ENCODE peak calls at places on chromosomes 13 and 19, in five cellular contexts. One of them, this sample, is unnamed.

GRCh38 chr13:37681295-37682032 is 82.9 kb upstream of the POSTN start:
- DNase-seq in IMR-90: peak; percentile 94
- DNase-seq in naive thymus-derived CD4-positive, alpha-beta T cell: no peak
- DNase-seq in HL-60: no peak
- DNase-seq in dorsolateral prefrontal cortex: no peak
- DNase-seq in this sample: no peak

GRCh38 chr13:36606060-36606459 is 67.8 kb upstream of the SERTM1 start:
- DNase-seq in IMR-90: no peak
- DNase-seq in naive thymus-derived CD4-positive, alpha-beta T cell: no peak
- DNase-seq in HL-60: no peak
- DNase-seq in dorsolateral prefrontal cortex: no peak
- DNase-seq in this sample: no peak

GRCh38 chr19:46299004-46299509 is 2.2 kb downstream of the HIF3A start:
- DNase-seq in IMR-90: peak; percentile 50
- DNase-seq in naive thymus-derived CD4-positive, alpha-beta T cell: no peak
- DNase-seq in HL-60: peak; percentile 70
- DNase-seq in dorsolateral prefrontal cortex: peak; percentile 89
- DNase-seq in this sample: peak; percentile 90

GRCh38 chr19:46603752-46604241 is 2.7 kb downstream of the CALM3 start:
- DNase-seq in IMR-90: no peak
- DNase-seq in naive thymus-derived CD4-positive, alpha-beta T cell: no peak
- DNase-seq in HL-60: no peak
- DNase-seq in dorsolateral prefrontal cortex: no peak
- DNase-seq in this sample: no peak

GRCh38 chr13:75440100-75440499 is 41.9 kb downstream of the TBC1D4 start:
- DNase-seq in IMR-90: no peak
- DNase-seq in naive thymus-derived CD4-positive, alpha-beta T cell: no peak
- DNase-seq in HL-60: no peak
- DNase-seq in dorsolateral prefrontal cortex: no peak
- DNase-seq in this sample: no peak

GRCh38 chr19:3057275-3057714 is 5.0 kb downstream of the TLE5 start:
- DNase-seq in IMR-90: no peak
- DNase-seq in naive thymus-derived CD4-positive, alpha-beta T cell: no peak
- DNase-seq in HL-60: no peak
- DNase-seq in dorsolateral prefrontal cortex: peak; percentile 55
- DNase-seq in this sample: peak; percentile 53

GRCh38 chr13:76783798-76784197 is 102.4 kb downstream of the KCTD12 start:
- DNase-seq in IMR-90: no peak
- DNase-seq in naive thymus-derived CD4-positive, alpha-beta T cell: no peak
- DNase-seq in HL-60: no peak
- DNase-seq in dorsolateral prefrontal cortex: no peak
- DNase-seq in this sample: no peak

GRCh38 chr13:112506046-112506445 is 81.9 kb downstream of the TUBGCP3 start:
- DNase-seq in IMR-90: no peak
- DNase-seq in naive thymus-derived CD4-positive, alpha-beta T cell: no peak
- DNase-seq in HL-60: no peak
- DNase-seq in dorsolateral prefrontal cortex: no peak
- DNase-seq in this sample: no peak

GRCh38 chr13:77417897-77418296 is 91.0 kb upstream of the MYCBP2 start:
- DNase-seq in IMR-90: no peak
- DNase-seq in naive thymus-derived CD4-positive, alpha-beta T cell: no peak
- DNase-seq in HL-60: no peak
- DNase-seq in dorsolateral prefrontal cortex: no peak
- DNase-seq in this sample: no peak

GRCh38 chr19:30136591-30136990 is 194.6 kb downstream of the URI1 start:
- DNase-seq in IMR-90: no peak
- DNase-seq in naive thymus-derived CD4-positive, alpha-beta T cell: no peak
- DNase-seq in HL-60: no peak
- DNase-seq in dorsolateral prefrontal cortex: no peak
- DNase-seq in this sample: no peak

GRCh38 chr19:1469936-1470863 is 8.8 kb downstream of the C19orf25 start:
- DNase-seq in IMR-90: no peak
- DNase-seq in naive thymus-derived CD4-positive, alpha-beta T cell: peak; percentile 67
- DNase-seq in HL-60: no peak
- DNase-seq in dorsolateral prefrontal cortex: peak; percentile 45
- DNase-seq in this sample: no peak

GRCh38 chr13:114313061-114313860 is 1.0 kb upstream of the CHAMP1 start:
- DNase-seq in IMR-90: peak; percentile 51
- DNase-seq in naive thymus-derived CD4-positive, alpha-beta T cell: no peak
- DNase-seq in HL-60: no peak
- DNase-seq in dorsolateral prefrontal cortex: no peak
- DNase-seq in this sample: no peak

GRCh38 chr19:33400856-33401682 is 27.6 kb downstream of the CEBPG start:
- DNase-seq in IMR-90: no peak
- DNase-seq in naive thymus-derived CD4-positive, alpha-beta T cell: no peak
- DNase-seq in HL-60: no peak
- DNase-seq in dorsolateral prefrontal cortex: no peak
- DNase-seq in this sample: no peak

GRCh38 chr19:11168568-11168967 is 13.0 kb upstream of the SPC24 start:
- DNase-seq in IMR-90: peak; percentile 97
- DNase-seq in naive thymus-derived CD4-positive, alpha-beta T cell: no peak
- DNase-seq in HL-60: no peak
- DNase-seq in dorsolateral prefrontal cortex: no peak
- DNase-seq in this sample: no peak

GRCh38 chr19:49987159-49987698 is 26.3 kb upstream of the SIGLEC11 start:
- DNase-seq in IMR-90: peak; percentile 90
- DNase-seq in naive thymus-derived CD4-positive, alpha-beta T cell: peak; percentile 76
- DNase-seq in HL-60: peak; percentile 94
- DNase-seq in dorsolateral prefrontal cortex: peak; percentile 68
- DNase-seq in this sample: peak; percentile 44

GRCh38 chr13:79457948-79458347 is 23.0 kb upstream of the NDFIP2 start:
- DNase-seq in IMR-90: peak; percentile 91
- DNase-seq in naive thymus-derived CD4-positive, alpha-beta T cell: no peak
- DNase-seq in HL-60: no peak
- DNase-seq in dorsolateral prefrontal cortex: no peak
- DNase-seq in this sample: no peak

GRCh38 chr13:92429231-92429630 is 797.4 kb upstream of the GPC6 start:
- DNase-seq in IMR-90: no peak
- DNase-seq in naive thymus-derived CD4-positive, alpha-beta T cell: no peak
- DNase-seq in HL-60: no peak
- DNase-seq in dorsolateral prefrontal cortex: no peak
- DNase-seq in this sample: no peak

GRCh38 chr13:30373727-30374126 is 48.6 kb upstream of the UBE2L5 start:
- DNase-seq in IMR-90: no peak
- DNase-seq in naive thymus-derived CD4-positive, alpha-beta T cell: no peak
- DNase-seq in HL-60: peak; percentile 54
- DNase-seq in dorsolateral prefrontal cortex: no peak
- DNase-seq in this sample: no peak

GRCh38 chr19:14475251-14476073 is at the start of gene PTGER1:
- DNase-seq in IMR-90: peak; percentile 35
- DNase-seq in naive thymus-derived CD4-positive, alpha-beta T cell: no peak
- DNase-seq in HL-60: no peak
- DNase-seq in dorsolateral prefrontal cortex: no peak
- DNase-seq in this sample: no peak

GRCh38 chr19:8526345-8527062 is 12.5 kb upstream of the ZNF414 start:
- DNase-seq in IMR-90: peak; percentile 88
- DNase-seq in naive thymus-derived CD4-positive, alpha-beta T cell: no peak
- DNase-seq in HL-60: no peak
- DNase-seq in dorsolateral prefrontal cortex: peak; percentile 86
- DNase-seq in this sample: peak; percentile 61

GRCh38 chr13:66659291-66660012 is 570.7 kb downstream of the PCDH9 start:
- DNase-seq in IMR-90: no peak
- DNase-seq in naive thymus-derived CD4-positive, alpha-beta T cell: no peak
- DNase-seq in HL-60: no peak
- DNase-seq in dorsolateral prefrontal cortex: no peak
- DNase-seq in this sample: no peak

GRCh38 chr13:49932066-49932465 is 4.1 kb downstream of the SPRYD7 start:
- DNase-seq in IMR-90: no peak
- DNase-seq in naive thymus-derived CD4-positive, alpha-beta T cell: no peak
- DNase-seq in HL-60: no peak
- DNase-seq in dorsolateral prefrontal cortex: no peak
- DNase-seq in this sample: no peak

DNA sequence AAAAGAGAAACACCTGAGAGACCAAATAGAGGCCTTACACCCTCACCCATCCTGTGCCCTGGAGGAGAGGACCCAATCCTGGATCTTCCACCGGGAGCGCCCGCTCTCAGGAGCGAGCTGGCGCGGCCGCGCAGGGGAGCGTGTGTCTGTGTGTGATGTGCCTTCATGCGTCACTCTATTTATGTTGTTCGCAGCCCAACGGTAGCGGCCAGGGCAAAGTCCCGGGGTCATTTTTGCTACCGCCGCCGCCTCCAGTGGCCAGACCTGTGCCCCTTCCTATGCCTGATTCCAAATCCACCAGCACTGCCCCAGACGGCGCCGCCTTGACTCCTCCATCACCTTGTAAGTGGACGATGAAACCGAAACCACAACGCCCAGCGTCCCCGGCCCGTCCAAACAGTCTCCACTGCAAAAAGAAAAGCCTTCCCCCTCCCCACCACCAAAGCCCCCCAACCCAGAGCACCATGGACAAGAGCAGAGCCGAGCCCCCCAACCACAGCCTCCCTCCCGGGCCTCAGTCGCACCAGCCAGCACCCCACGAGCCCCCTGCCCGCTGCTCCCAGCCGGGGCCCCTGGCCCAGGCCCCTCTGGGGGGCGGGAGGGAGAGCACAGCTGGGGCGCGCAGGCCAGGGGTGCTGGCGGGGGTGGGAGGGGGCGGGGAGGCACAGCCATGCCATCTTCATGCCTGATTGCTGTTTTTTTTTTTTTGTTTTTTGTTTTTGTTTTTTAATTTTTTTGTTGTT is 14.7 kb downstream of the LYL1 start:
- DNase-seq in IMR-90: no peak
- DNase-seq in naive thymus-derived CD4-positive, alpha-beta T cell: no peak
- DNase-seq in HL-60: no peak
- DNase-seq in dorsolateral prefrontal cortex: no peak
- DNase-seq in this sample: no peak
- H3K27ac ChIP-seq in IMR-90: no peak overlapping the region
- H3K27ac ChIP-seq in naive thymus-derived CD4-positive, alpha-beta T cell: no peak overlapping the region
- H3K27ac ChIP-seq in HL-60: no peak overlapping the region
- H3K27ac ChIP-seq in dorsolateral prefrontal cortex: peak overlapping the region; percentile 55
- H3K27ac ChIP-seq in this sample: no peak overlapping the region

GRCh38 chr13:27967203-27967735 is 1.8 kb downstream of the CDX2 start:
- DNase-seq in IMR-90: no peak
- DNase-seq in naive thymus-derived CD4-positive, alpha-beta T cell: no peak
- DNase-seq in HL-60: peak; percentile 56
- DNase-seq in dorsolateral prefrontal cortex: no peak
- DNase-seq in this sample: no peak
- H3K27ac ChIP-seq in IMR-90: no peak overlapping the region
- H3K27ac ChIP-seq in naive thymus-derived CD4-positive, alpha-beta T cell: no peak overlapping the region
- H3K27ac ChIP-seq in HL-60: no peak overlapping the region
- H3K27ac ChIP-seq in dorsolateral prefrontal cortex: no peak overlapping the region
- H3K27ac ChIP-seq in this sample: no peak overlapping the region

DNA sequence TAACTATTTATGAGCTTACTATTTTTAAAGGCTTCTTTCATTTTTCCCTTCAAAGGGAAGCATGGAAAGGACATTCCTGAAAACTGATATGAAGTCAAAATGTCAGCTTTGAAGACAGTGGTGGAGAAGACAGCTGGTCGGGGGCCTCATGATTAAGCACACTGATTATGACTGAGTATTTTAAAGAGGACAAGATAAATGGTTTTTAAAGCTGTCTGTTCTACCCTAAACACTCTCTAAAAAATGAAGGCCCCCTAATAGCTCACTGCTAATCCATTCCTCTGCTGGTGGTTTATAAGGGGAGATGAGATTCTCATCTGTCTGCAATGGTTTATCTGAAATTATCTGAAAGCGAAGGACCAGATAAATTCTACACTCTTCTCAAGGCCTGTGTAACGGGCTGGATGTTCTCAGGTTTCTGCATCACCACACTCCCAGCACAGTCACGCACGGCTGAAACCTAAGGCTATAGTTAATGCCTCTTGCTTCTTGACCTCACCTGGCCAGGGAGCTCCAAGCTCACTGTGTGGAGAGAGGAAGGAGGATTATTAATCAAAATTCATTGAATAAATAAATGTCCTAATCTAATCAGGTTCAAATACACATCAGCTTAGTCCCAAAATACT is 86.9 kb upstream of the DOCK9 start:
- DNase-seq in IMR-90: no peak
- DNase-seq in naive thymus-derived CD4-positive, alpha-beta T cell: no peak
- DNase-seq in HL-60: no peak
- DNase-seq in dorsolateral prefrontal cortex: no peak
- DNase-seq in this sample: no peak
- H3K27ac ChIP-seq in IMR-90: no peak overlapping the region
- H3K27ac ChIP-seq in naive thymus-derived CD4-positive, alpha-beta T cell: no peak overlapping the region
- H3K27ac ChIP-seq in HL-60: no peak overlapping the region
- H3K27ac ChIP-seq in dorsolateral prefrontal cortex: no peak overlapping the region
- H3K27ac ChIP-seq in this sample: no peak overlapping the region

DNA sequence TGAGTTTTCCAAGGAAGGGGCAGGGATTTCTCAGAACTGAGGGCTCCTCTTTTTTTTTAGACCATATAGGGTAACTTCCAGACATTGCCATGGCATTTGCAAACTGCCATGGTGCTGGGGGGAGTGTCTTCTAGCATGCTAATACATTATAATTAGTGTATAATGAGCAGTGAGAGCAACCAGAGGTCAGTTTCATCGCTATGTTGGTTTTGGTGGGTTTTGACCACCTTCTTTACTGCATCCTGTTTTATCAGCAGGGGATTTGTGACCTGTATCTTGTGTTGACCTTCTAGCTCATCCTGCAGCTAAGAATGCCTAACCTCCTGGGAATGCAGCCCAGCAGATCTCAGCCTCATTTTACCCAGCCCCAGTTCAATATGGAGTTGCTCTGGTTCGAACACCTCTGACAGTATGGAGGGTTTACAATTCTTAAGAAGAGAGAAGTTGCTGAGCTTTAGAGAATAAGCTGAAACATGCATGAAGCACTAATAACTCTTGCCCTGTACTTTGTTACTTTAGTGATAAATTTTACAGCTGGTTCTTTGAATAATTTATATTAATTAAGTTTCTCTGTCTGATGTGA is 31.6 kb downstream of the CEACAM1 start:
- DNase-seq in IMR-90: no peak
- DNase-seq in naive thymus-derived CD4-positive, alpha-beta T cell: no peak
- DNase-seq in HL-60: no peak
- DNase-seq in dorsolateral prefrontal cortex: no peak
- DNase-seq in this sample: no peak
- H3K27ac ChIP-seq in IMR-90: no peak overlapping the region
- H3K27ac ChIP-seq in naive thymus-derived CD4-positive, alpha-beta T cell: no peak overlapping the region
- H3K27ac ChIP-seq in HL-60: no peak overlapping the region
- H3K27ac ChIP-seq in dorsolateral prefrontal cortex: no peak overlapping the region
- H3K27ac ChIP-seq in this sample: no peak overlapping the region

GRCh38 chr19:20078696-20079095 is 896 bp downstream of the ZNF90 start:
- DNase-seq in IMR-90: peak; percentile 18
- DNase-seq in naive thymus-derived CD4-positive, alpha-beta T cell: no peak
- DNase-seq in HL-60: peak; percentile 51
- DNase-seq in dorsolateral prefrontal cortex: no peak
- DNase-seq in this sample: peak; percentile 1
- H3K27ac ChIP-seq in IMR-90: no peak overlapping the region
- H3K27ac ChIP-seq in naive thymus-derived CD4-positive, alpha-beta T cell: no peak overlapping the region
- H3K27ac ChIP-seq in HL-60: peak overlapping the region; percentile 74
- H3K27ac ChIP-seq in dorsolateral prefrontal cortex: no peak overlapping the region
- H3K27ac ChIP-seq in this sample: no peak overlapping the region

DNA sequence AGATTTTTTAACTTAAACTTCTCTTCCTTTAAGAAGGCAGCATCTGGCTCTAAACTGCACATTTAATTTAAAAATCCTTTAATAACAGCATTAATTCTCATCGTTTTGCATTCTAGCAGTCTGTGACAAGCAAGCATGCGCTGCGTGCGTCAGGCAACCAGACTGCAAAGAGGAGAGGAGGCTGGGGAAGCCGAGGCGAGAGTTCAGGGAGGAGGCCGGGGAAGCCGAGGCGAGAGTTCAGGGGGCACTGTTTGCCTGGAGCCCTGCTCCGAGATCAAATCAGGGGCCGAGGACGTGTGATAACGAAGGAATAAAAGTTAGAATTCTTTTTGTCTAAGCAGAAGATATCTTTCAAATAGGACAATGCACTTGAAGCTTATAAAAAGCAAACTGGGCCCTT is 435.7 kb downstream of the EFNB2 start:
- DNase-seq in IMR-90: no peak
- DNase-seq in naive thymus-derived CD4-positive, alpha-beta T cell: no peak
- DNase-seq in HL-60: no peak
- DNase-seq in dorsolateral prefrontal cortex: no peak
- DNase-seq in this sample: no peak
- H3K27ac ChIP-seq in IMR-90: no peak overlapping the region
- H3K27ac ChIP-seq in naive thymus-derived CD4-positive, alpha-beta T cell: no peak overlapping the region
- H3K27ac ChIP-seq in HL-60: no peak overlapping the region
- H3K27ac ChIP-seq in dorsolateral prefrontal cortex: no peak overlapping the region
- H3K27ac ChIP-seq in this sample: no peak overlapping the region

This sample was measured in substantia nigra.